ENCODE peak calls at places on chromosomes 6 and 20, in nine cellular contexts. L is ELF-1; S is OCI-M1; V is renal cortical epithelial cell; K is C1 segment of cervical spinal cord; D is GM23248; B is stimulated activated naive CD8-positive, alpha-beta T cell treated with anti-CD3 and anti-CD28 coated beads, Interleukin-15, Interleukin-2, amounts not matched to agents 100 U/mL and 50 U/mL, for 24 hours; H is GM13976; W is mucosa of descending colon. J is an unnamed sample.

GRCh38 chr6:4660377-4661321 is 115.6 kb upstream of the CDYL start:
- DNase-seq in L (no peak), S (no peak), V (no peak), K (no peak), D (no peak), B (no peak), H (no peak), W (no peak), J (no peak)

GRCh38 chr6:2351807-2352431 is 106.5 kb upstream of the GMDS start:
- DNase-seq in L (no peak), S (peak), V (peak), K (no peak), D (peak), B (no peak), H (no peak), W (no peak), J (peak)

GRCh38 chr6:32194825-32195651 is 2.6 kb upstream of the GPSM3 start:
- DNase-seq in L (no peak), S (peak), V (peak), K (peak), D (peak), B (peak), H (no peak), W (peak), J (peak)

GRCh38 chr6:135901776-135902524 is 50.4 kb downstream of the PDE7B start:
- DNase-seq in L (no peak), S (peak), V (no peak), K (no peak), D (peak), B (no peak), H (no peak), W (no peak), J (peak)

GRCh38 chr20:46204594-46205205 is 86.6 kb downstream of the CD40 start:
- DNase-seq in L (no peak), S (no peak), V (no peak), K (no peak), D (no peak), B (no peak), H (no peak), W (no peak), J (no peak)

GRCh38 chr6:34940030-34940434 is 51.0 kb downstream of the ANKS1A start:
- DNase-seq in L (no peak), S (no peak), V (no peak), K (no peak), D (no peak), B (no peak), H (no peak), W (no peak), J (no peak)

GRCh38 chr6:133787859-133788505 is 100.9 kb upstream of the TCF21 start:
- DNase-seq in L (no peak), S (no peak), V (peak), K (no peak), D (no peak), B (no peak), H (no peak), W (no peak), J (no peak)

GRCh38 chr6:87274660-87275273 is 47.6 kb upstream of the SMIM8 start:
- DNase-seq in L (no peak), S (no peak), V (peak), K (no peak), D (peak), B (no peak), H (no peak), W (peak), J (peak)

GRCh38 chr6:132650413-132650812 is 8.6 kb downstream of the TAAR1 start:
- DNase-seq in L (no peak), S (peak), V (peak), K (no peak), D (no peak), B (no peak), H (no peak), W (no peak), J (no peak)

GRCh38 chr6:53624491-53624890 is 41.1 kb downstream of the KLHL31 start:
- DNase-seq in L (no peak), S (no peak), V (peak), K (no peak), D (no peak), B (no peak), H (no peak), W (no peak), J (no peak)

GRCh38 chr20:53679597-53680309 is 86.1 kb upstream of the ZNF217 start:
- DNase-seq in L (peak), S (no peak), V (no peak), K (no peak), D (no peak), B (no peak), H (no peak), W (no peak), J (no peak)

GRCh38 chr6:110331816-110332215 is 26.3 kb downstream of the METTL24 start:
- DNase-seq in L (peak), S (no peak), V (no peak), K (no peak), D (peak), B (no peak), H (no peak), W (no peak), J (peak)

GRCh38 chr6:27782703-27783236 is 129.4 kb downstream of the OR2B2 start:
- DNase-seq in L (no peak), S (no peak), V (no peak), K (no peak), D (no peak), B (no peak), H (no peak), W (peak), J (no peak)

GRCh38 chr6:12967686-12968085 is 251.1 kb downstream of the PHACTR1 start:
- DNase-seq in L (no peak), S (peak), V (no peak), K (no peak), D (peak), B (no peak), H (no peak), W (no peak), J (peak)

GRCh38 chr6:31727717-31728671 is 1.1 kb downstream of the DDAH2 start:
- DNase-seq in L (no peak), S (peak), V (no peak), K (no peak), D (peak), B (no peak), H (no peak), W (peak), J (peak)

GRCh38 chr6:12354499-12354898 is 64.3 kb downstream of the EDN1 start:
- DNase-seq in L (peak), S (no peak), V (peak), K (no peak), D (peak), B (no peak), H (no peak), W (no peak), J (peak)

GRCh38 chr6:168377481-168377850 is 57.9 kb upstream of the DACT2 start:
- DNase-seq in L (no peak), S (no peak), V (no peak), K (no peak), D (no peak), B (no peak), H (no peak), W (no peak), J (no peak)

GRCh38 chr6:42963855-42964605 is 3.5 kb downstream of the GNMT start:
- DNase-seq in L (peak), S (peak), V (no peak), K (no peak), D (peak), B (peak), H (peak), W (peak), J (peak)

GRCh38 chr20:36173451-36173933 is 19.0 kb downstream of the EPB41L1 start:
- DNase-seq in L (peak), S (peak), V (no peak), K (peak), D (no peak), B (no peak), H (no peak), W (no peak), J (peak)

GRCh38 chr6:36755435-36756348 is 58.1 kb downstream of the RAB44 start:
- DNase-seq in L (no peak), S (peak), V (peak), K (no peak), D (peak), B (peak), H (peak), W (peak), J (no peak)

GRCh38 chr6:117601811-117602150 is 530 bp downstream of the GOPC start:
- DNase-seq in L (no peak), S (peak), V (peak), K (no peak), D (no peak), B (peak), H (no peak), W (peak), J (no peak)

J was measured in AG08395.